ENCODE peak calls at places on chromosomes 3 and 15, in seven cellular contexts. Z is right atrium auricular region, Y is testis, C is ovary, O is GM12865, R is esophagus muscularis mucosa, B is AG09309. J is an unnamed sample.

GRCh38 chr3:128473180-128473519 is 6.5 kb upstream of the DNAJB8 start:
- DNase-seq in Z (no peak), Y (no peak), C (no peak), O (no peak), R (no peak), B (no peak), J (no peak)

GRCh38 chr3:123708531-123708930 is 123.7 kb upstream of the HACD2 start:
- DNase-seq in Z (no peak), Y (no peak), C (no peak), O (no peak), R (no peak), B (no peak), J (no peak)

GRCh38 chr3:64717872-64718613 is 30.2 kb upstream of the ADAMTS9 start:
- DNase-seq in Z (no peak), Y (no peak), C (no peak), O (no peak), R (no peak), B (no peak), J (no peak)

GRCh38 chr3:125647318-125648014 is 52.2 kb upstream of the OSBPL11 start:
- DNase-seq in Z (no peak), Y (no peak), C (no peak), O (no peak), R (no peak), B (no peak), J (no peak)

GRCh38 chr15:27017168-27017809 is 46.3 kb downstream of the GABRG3 start:
- DNase-seq in Z (no peak), Y (peak; percentile 83), C (no peak), O (peak; percentile 24), R (no peak), B (peak; percentile 11), J (peak; percentile 31)

GRCh38 chr3:113005622-113006021 is 14.8 kb downstream of the GTPBP8 start:
- DNase-seq in Z (no peak), Y (no peak), C (no peak), O (peak; percentile 61), R (no peak), B (no peak), J (no peak)

GRCh38 chr15:40894689-40895308 is 549 bp downstream of the VPS18 start:
- DNase-seq in Z (peak; percentile 65), Y (peak; percentile 57), C (peak; percentile 48), O (peak; percentile 78), R (no peak), B (no peak), J (peak; percentile 70)

GRCh38 chr3:24060055-24060454 is 115.0 kb downstream of the NR1D2 start:
- DNase-seq in Z (peak; percentile 59), Y (peak; percentile 16), C (no peak), O (no peak), R (no peak), B (peak; percentile 51), J (no peak)

GRCh38 chr3:81581966-81582599 is 179.4 kb downstream of the GBE1 start:
- DNase-seq in Z (no peak), Y (peak; percentile 59), C (no peak), O (peak; percentile 56), R (no peak), B (no peak), J (peak; percentile 2)

GRCh38 chr3:149654188-149654601 is 3.6 kb downstream of the WWTR1 start:
- DNase-seq in Z (no peak), Y (no peak), C (no peak), O (peak; percentile 23), R (no peak), B (no peak), J (no peak)

GRCh38 chr3:69181592-69182211 is 59.3 kb upstream of the LMOD3 start:
- DNase-seq in Z (no peak), Y (no peak), C (no peak), O (no peak), R (no peak), B (no peak), J (no peak)

GRCh38 chr3:118641608-118642007 is 393.0 kb downstream of the IGSF11 start:
- DNase-seq in Z (no peak), Y (peak; percentile 16), C (no peak), O (peak; percentile 59), R (no peak), B (no peak), J (peak; percentile 11)

GRCh38 chr3:118636841-118637240 is 397.8 kb downstream of the IGSF11 start:
- DNase-seq in Z (no peak), Y (peak; percentile 23), C (no peak), O (peak; percentile 10), R (no peak), B (no peak), J (no peak)

GRCh38 chr3:118637866-118638265 is 396.8 kb downstream of the IGSF11 start:
- DNase-seq in Z (no peak), Y (no peak), C (no peak), O (no peak), R (no peak), B (no peak), J (no peak)
- TF ChIP-seq CTCF in Z (no peak), Y (no peak), C (no peak), O (no peak), R (no peak), B (no peak), J (no peak)

GRCh38 chr3:126995926-126996512 is 13.1 kb downstream of the PLXNA1 start:
- DNase-seq in Z (no peak), Y (no peak), C (no peak), O (no peak), R (no peak), B (no peak), J (no peak)
- TF ChIP-seq CTCF in Z (no peak), Y (no peak), C (no peak), O (peak; percentile 16), R (no peak), B (no peak), J (peak; percentile 12)

DNA sequence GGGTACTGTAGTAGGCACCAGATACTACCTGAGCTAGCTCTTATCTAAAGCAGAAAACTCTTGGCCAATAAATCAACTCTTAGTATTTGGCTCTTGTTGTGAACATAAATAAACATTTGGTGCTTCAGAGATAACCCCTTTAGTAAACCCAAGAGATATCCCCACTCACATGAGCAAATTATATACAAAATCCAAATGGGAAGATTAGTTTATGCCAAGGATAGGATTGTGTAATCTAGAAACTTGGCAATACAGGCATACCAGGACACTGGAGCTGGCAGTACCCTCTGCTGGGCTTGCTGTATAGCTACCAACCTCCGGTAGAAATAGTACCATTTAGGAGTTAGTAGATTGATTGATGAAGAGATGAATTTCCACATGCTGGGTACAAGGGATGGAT is 127.0 kb downstream of the LIPC start:
- DNase-seq in Z (no peak), Y (no peak), C (no peak), O (no peak), R (no peak), B (no peak), J (no peak)
- TF ChIP-seq CTCF in Z (no peak), Y (no peak), C (no peak), O (no peak), R (no peak), B (no peak), J (no peak)

GRCh38 chr15:51499379-51499976 is 123.1 kb downstream of the DMXL2 start:
- DNase-seq in Z (no peak), Y (no peak), C (no peak), O (peak; percentile 42), R (no peak), B (peak; percentile 3), J (peak; percentile 51)
- TF ChIP-seq CTCF in Z (peak; percentile 22), Y (no peak), C (no peak), O (peak; percentile 67), R (no peak), B (peak; percentile 68), J (peak; percentile 33)

DNA sequence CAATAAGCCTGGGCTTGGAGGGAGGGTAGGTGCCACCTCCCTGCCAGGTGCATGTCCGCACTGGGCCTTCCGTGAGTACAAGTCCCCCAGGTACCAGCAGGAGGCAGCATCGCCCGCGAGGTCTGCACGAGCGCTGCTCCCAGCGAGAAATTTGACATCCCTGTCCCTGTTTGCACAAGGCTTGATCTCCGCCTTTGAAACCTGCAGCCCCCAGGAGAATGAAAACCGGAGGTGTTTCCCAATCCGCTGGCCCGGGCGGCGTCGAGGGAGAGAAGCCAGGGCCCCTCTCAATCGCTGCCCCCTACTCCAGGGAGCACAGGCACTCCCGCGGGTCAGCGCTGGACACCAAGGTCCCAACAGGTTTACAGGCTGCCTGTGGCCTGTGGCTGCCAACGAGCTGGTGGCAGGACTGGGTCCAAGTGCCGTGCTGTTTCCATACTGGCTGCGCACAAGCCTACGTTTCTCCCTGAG is 961 bp downstream of the HAPLN3 start:
- DNase-seq in Z (no peak), Y (peak; percentile 69), C (peak; percentile 39), O (peak; percentile 76), R (no peak), B (no peak), J (peak; percentile 82)
- TF ChIP-seq CTCF in Z (peak; percentile 79), Y (no peak), C (no peak), O (peak; percentile 82), R (peak; percentile 57), B (peak; percentile 68), J (peak; percentile 83)